ENCODE peak calls at places on chromosomes 6 and 20, in six cellular contexts. V is nucleus accumbens, H is amygdala, I is mesothelial cell of epicardium, O is DMS 273 treated with DMSO at 0.1 percent for 48 hours, R is H54. T is an unnamed sample.

GRCh38 chr20:41408986-41409385 is 42.4 kb upstream of the EMILIN3 start:
- DNase-seq in V (peak), H (no peak), I (no peak), O (peak), R (no peak), T (no peak)

GRCh38 chr6:21769405-21769851 is 175.9 kb downstream of the SOX4 start:
- DNase-seq in V (no peak), H (no peak), I (no peak), O (peak), R (peak), T (no peak)

GRCh38 chr20:62393830-62394229 is 6.9 kb downstream of the RPS21 start:
- DNase-seq in V (no peak), H (no peak), I (no peak), O (no peak), R (no peak), T (no peak)

GRCh38 chr20:57222631-57222950 is 43.9 kb downstream of the BMP7 start:
- DNase-seq in V (no peak), H (no peak), I (no peak), O (no peak), R (no peak), T (no peak)

GRCh38 chr6:123829302-123829953 is 25.8 kb downstream of the NKAIN2 start:
- DNase-seq in V (no peak), H (no peak), I (no peak), O (no peak), R (no peak), T (no peak)

GRCh38 chr6:42704937-42705374 is 17.4 kb downstream of the PRPH2 start:
- DNase-seq in V (no peak), H (no peak), I (no peak), O (no peak), R (no peak), T (no peak)

GRCh38 chr20:4064118-4064962 is 49.0 kb upstream of the RNF24 start:
- DNase-seq in V (no peak), H (peak), I (peak), O (peak), R (peak), T (no peak)

GRCh38 chr6:70210462-70210861 is 92.4 kb downstream of the COL9A1 start:
- DNase-seq in V (no peak), H (no peak), I (no peak), O (no peak), R (no peak), T (no peak)

GRCh38 chr20:57866250-57867106 is 156.7 kb upstream of the PMEPA1 start:
- DNase-seq in V (no peak), H (no peak), I (peak), O (no peak), R (no peak), T (no peak)

GRCh38 chr6:113856571-113857564 is at the start of gene MARCKS:
- DNase-seq in V (peak), H (peak), I (peak), O (peak), R (no peak), T (peak)

T was measured in type B pancreatic cell.